ENCODE peak calls at places on chromosomes 1 and 21, in ten cellular contexts. F is Peyer's patch; A is A549; Z is cardiac muscle cell; U is endothelial cell of umbilical vein; Q is psoas muscle; G is stomach; O is CD8-positive, alpha-beta T cell; Y is tibial artery; L is hepatocyte. K is an unnamed sample. For H3K4me1, the result is how much of the 10 kb centered on the place peaks cover.

GRCh38 chr1:31700468-31701136 is 3.2 kb downstream of the COL16A1 start:
- DNase-seq in F (no peak), A (no peak), Z (no peak), U (no peak), Q (no peak), G (no peak), O (no peak), Y (no peak), L (no peak), K (no peak)

GRCh38 chr1:15388201-15388880 is 21.3 kb upstream of the EFHD2 start:
- DNase-seq in F (no peak), A (no peak), Z (no peak), U (no peak), Q (no peak), G (no peak), O (no peak), Y (no peak), L (no peak), K (no peak)

GRCh38 chr21:33964706-33965325 is 49.2 kb upstream of the ATP5PO start:
- DNase-seq in F (no peak), A (no peak), Z (no peak), U (no peak), Q (no peak), G (no peak), O (no peak), Y (no peak), L (no peak), K (no peak)

GRCh38 chr1:155970531-155971167 is 7.7 kb downstream of the ARHGEF2 start:
- DNase-seq in F (peak), A (no peak), Z (no peak), U (peak), Q (peak), G (peak), O (no peak), Y (peak), L (no peak), K (peak)

GRCh38 chr21:14956826-14957225 is 108.0 kb downstream of the NRIP1 start:
- DNase-seq in F (no peak), A (no peak), Z (no peak), U (peak), Q (no peak), G (no peak), O (no peak), Y (no peak), L (no peak), K (no peak)

GRCh38 chr1:108816049-108816882 is 40.6 kb downstream of the AKNAD1 start:
- DNase-seq in F (no peak), A (no peak), Z (no peak), U (peak), Q (peak), G (peak), O (no peak), Y (peak), L (peak), K (peak)

GRCh38 chr1:15110867-15111230 is 42.7 kb upstream of the TMEM51 start:
- DNase-seq in F (no peak), A (no peak), Z (no peak), U (no peak), Q (no peak), G (no peak), O (no peak), Y (no peak), L (no peak), K (no peak)

GRCh38 chr1:14598498-14599172 is at the start of gene KAZN:
- DNase-seq in F (no peak), A (no peak), Z (peak), U (no peak), Q (no peak), G (no peak), O (no peak), Y (no peak), L (peak), K (peak)

GRCh38 chr21:36491191-36491916 is 11.4 kb upstream of the CLDN14 start:
- DNase-seq in F (no peak), A (no peak), Z (no peak), U (no peak), Q (no peak), G (no peak), O (no peak), Y (no peak), L (peak), K (no peak)

GRCh38 chr1:30779294-30780071 is 21.9 kb upstream of the LAPTM5 start:
- DNase-seq in F (peak), A (peak), Z (peak), U (peak), Q (peak), G (peak), O (peak), Y (peak), L (peak), K (peak)

GRCh38 chr1:22751124-22751531 is 40.5 kb downstream of the EPHB2 start:
- DNase-seq in F (no peak), A (no peak), Z (peak), U (no peak), Q (no peak), G (peak), O (no peak), Y (no peak), L (no peak), K (no peak)

GRCh38 chr21:45623436-45623835 is 20.1 kb upstream of the PCBP3 start:
- DNase-seq in F (peak), A (no peak), Z (no peak), U (no peak), Q (no peak), G (no peak), O (no peak), Y (peak), L (no peak), K (no peak)

GRCh38 chr21:43269981-43270670 is 101.3 kb downstream of the CRYAA start:
- DNase-seq in F (no peak), A (no peak), Z (no peak), U (no peak), Q (no peak), G (no peak), O (no peak), Y (no peak), L (no peak), K (no peak)

GRCh38 chr1:77263708-77264107 is 18.1 kb upstream of the AK5 start:
- DNase-seq in F (no peak), A (no peak), Z (no peak), U (no peak), Q (no peak), G (no peak), O (no peak), Y (no peak), L (no peak), K (no peak)

GRCh38 chr1:201537028-201537427 is 1.9 kb upstream of the NAV1 start:
- DNase-seq in F (no peak), A (no peak), Z (no peak), U (no peak), Q (no peak), G (no peak), O (no peak), Y (no peak), L (no peak), K (no peak)

DNA sequence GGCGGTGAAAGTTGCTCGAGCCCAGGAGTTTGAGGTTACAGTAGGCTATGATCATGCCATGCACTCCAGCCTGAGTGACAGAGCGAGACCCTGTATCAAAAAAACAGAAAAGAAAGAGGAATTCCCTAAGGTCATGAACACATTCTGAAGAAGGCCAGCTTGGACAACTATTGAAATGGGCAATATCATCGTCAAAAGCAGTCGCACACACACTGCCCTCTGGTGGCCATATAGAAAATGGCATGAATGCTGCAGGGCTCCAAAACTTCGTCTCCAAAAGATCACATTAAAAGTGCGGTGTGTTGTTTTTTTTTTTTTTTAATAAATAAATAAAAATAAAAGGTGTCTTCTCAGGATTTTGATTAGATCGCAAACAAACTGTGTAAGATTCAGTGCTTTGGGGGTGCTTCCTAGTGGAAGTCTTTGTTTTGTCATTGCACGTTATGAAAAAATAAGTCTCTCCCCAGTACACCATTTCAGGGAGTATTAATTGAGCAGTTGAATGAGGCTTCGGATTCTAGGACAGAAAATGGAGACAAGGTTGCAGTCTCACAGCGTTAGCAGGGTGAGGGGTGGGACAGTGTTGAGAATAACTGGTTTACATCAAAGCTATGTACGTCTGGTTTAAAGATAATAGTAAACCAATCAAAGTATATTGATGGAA is 87.5 kb upstream of the FMN2 start:
- DNase-seq in F (no peak), A (peak), Z (peak), U (no peak), Q (no peak), G (no peak), O (no peak), Y (no peak), L (no peak), K (no peak)
- TF ChIP-seq CTCF in F (peak), A (peak), Z (peak), U (peak), Q (peak), G (peak), O (peak), Y (peak), L (peak), K (peak)

GRCh38 chr1:227910506-227910905 is 37.2 kb downstream of the WNT9A start:
- DNase-seq in F (no peak), A (no peak), Z (no peak), U (no peak), Q (no peak), G (no peak), O (no peak), Y (no peak), L (no peak), K (no peak)
- H3K4me1 ChIP-seq in F (under half), A (under half), Z (under half), U (under half), Q (under half), G (under half), O (under half), Y (under half), L (under half), K (under half)

GRCh38 chr21:35219719-35220118 is 170.6 kb upstream of the RUNX1 start:
- DNase-seq in F (no peak), A (no peak), Z (no peak), U (no peak), Q (no peak), G (no peak), O (no peak), Y (no peak), L (no peak), K (no peak)
- H3K27ac ChIP-seq in F (no peak), A (no peak), Z (no peak), U (no peak), Q (no peak), G (no peak), O (no peak), Y (no peak), L (no peak), K (no peak)

GRCh38 chr1:147815503-147815902 is 55.1 kb upstream of the GJA5 start:
- DNase-seq in F (no peak), A (no peak), Z (no peak), U (no peak), Q (no peak), G (no peak), O (no peak), Y (no peak), L (no peak), K (no peak)
- TF ChIP-seq CTCF in F (no peak), A (no peak), Z (no peak), U (no peak), Q (no peak), G (no peak), O (no peak), Y (no peak), L (no peak), K (no peak)

DNA sequence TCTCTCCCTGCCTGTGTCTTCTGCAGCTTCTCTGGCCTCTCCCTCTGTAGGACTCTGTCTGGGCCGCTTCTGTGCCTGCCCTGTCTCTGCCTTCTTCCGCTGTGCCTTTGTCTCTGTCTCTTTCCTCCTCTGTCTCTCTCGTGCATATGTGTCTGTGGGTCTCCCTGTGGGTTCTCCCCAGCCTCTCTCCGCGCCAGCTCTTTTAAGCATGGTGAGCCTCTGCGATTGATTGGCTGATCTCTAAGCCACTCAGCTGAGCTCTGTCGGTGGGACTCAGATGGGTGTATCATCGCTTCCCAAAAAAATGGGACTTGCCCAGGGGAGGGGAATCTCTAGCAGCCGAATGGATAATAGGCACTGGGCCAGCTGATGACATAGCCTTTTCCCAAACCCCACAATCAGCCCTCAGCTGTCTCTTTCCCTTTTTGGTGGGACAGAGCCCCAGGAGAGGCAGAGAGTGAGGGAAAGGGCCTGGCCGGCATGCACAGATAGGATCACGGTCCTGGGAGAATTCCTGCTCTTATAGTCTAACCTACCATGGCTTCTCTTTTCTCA is at the start of gene ADAMTS4:
- DNase-seq in F (no peak), A (no peak), Z (peak), U (peak), Q (peak), G (peak), O (no peak), Y (peak), L (peak), K (no peak)
- H3K4me1 ChIP-seq in F (under half), A (under half), Z (under half), U (half or more), Q (under half), G (half or more), O (half or more), Y (half or more), L (under half), K (half or more)

GRCh38 chr1:149926296-149926695 is 1.3 kb downstream of the SF3B4 start:
- DNase-seq in F (no peak), A (no peak), Z (no peak), U (no peak), Q (no peak), G (no peak), O (no peak), Y (no peak), L (no peak), K (no peak)

GRCh38 chr1:149925751-149926150 is 1.9 kb downstream of the SF3B4 start:
- DNase-seq in F (no peak), A (no peak), Z (no peak), U (no peak), Q (no peak), G (no peak), O (no peak), Y (no peak), L (no peak), K (no peak)

GRCh38 chr1:149927535-149928387 is at the start of gene SF3B4:
- DNase-seq in F (peak), A (peak), Z (peak), U (peak), Q (peak), G (peak), O (peak), Y (peak), L (peak), K (peak)

GRCh38 chr1:149928388-149928724 is 753 bp upstream of the SF3B4 start:
- DNase-seq in F (no peak), A (no peak), Z (no peak), U (no peak), Q (no peak), G (no peak), O (no peak), Y (no peak), L (no peak), K (no peak)

GRCh38 chr1:149927056-149927534 is 508 bp downstream of the SF3B4 start:
- DNase-seq in F (no peak), A (no peak), Z (no peak), U (no peak), Q (no peak), G (no peak), O (no peak), Y (no peak), L (no peak), K (no peak)
- H3K27ac ChIP-seq in F (peak), A (peak), Z (peak), U (peak), Q (peak), G (peak), O (peak), Y (peak), L (peak), K (peak)

GRCh38 chr1:181910905-181911304 is 150.6 kb downstream of the ZNF648 start:
- DNase-seq in F (no peak), A (no peak), Z (peak), U (no peak), Q (no peak), G (no peak), O (no peak), Y (no peak), L (no peak), K (no peak)

GRCh38 chr1:181909010-181909409 is 152.5 kb downstream of the ZNF648 start:
- DNase-seq in F (no peak), A (no peak), Z (no peak), U (no peak), Q (no peak), G (no peak), O (no peak), Y (no peak), L (no peak), K (no peak)

GRCh38 chr1:181906631-181907030 is 154.9 kb downstream of the ZNF648 start:
- DNase-seq in F (no peak), A (no peak), Z (no peak), U (no peak), Q (no peak), G (no peak), O (no peak), Y (no peak), L (no peak), K (no peak)

GRCh38 chr1:181911715-181912114 is 149.8 kb downstream of the ZNF648 start:
- DNase-seq in F (no peak), A (no peak), Z (peak), U (no peak), Q (no peak), G (no peak), O (no peak), Y (no peak), L (no peak), K (no peak)

GRCh38 chr1:181905944-181906597 is 155.4 kb downstream of the ZNF648 start:
- DNase-seq in F (no peak), A (no peak), Z (no peak), U (no peak), Q (no peak), G (no peak), O (no peak), Y (no peak), L (no peak), K (no peak)
- TF ChIP-seq CTCF in F (no peak), A (no peak), Z (no peak), U (no peak), Q (no peak), G (no peak), O (no peak), Y (no peak), L (no peak), K (no peak)

GRCh38 chr21:42225571-42226155 is 6.7 kb downstream of the ABCG1 start:
- DNase-seq in F (no peak), A (no peak), Z (no peak), U (no peak), Q (no peak), G (no peak), O (no peak), Y (no peak), L (no peak), K (peak)

GRCh38 chr21:42222821-42223390 is 4.0 kb downstream of the ABCG1 start:
- DNase-seq in F (no peak), A (no peak), Z (no peak), U (no peak), Q (no peak), G (no peak), O (no peak), Y (no peak), L (no peak), K (no peak)

GRCh38 chr21:42222386-42222785 is 3.4 kb downstream of the ABCG1 start:
- DNase-seq in F (no peak), A (no peak), Z (no peak), U (no peak), Q (no peak), G (peak), O (no peak), Y (no peak), L (no peak), K (no peak)

GRCh38 chr21:42225042-42225441 is 6.1 kb downstream of the ABCG1 start:
- DNase-seq in F (no peak), A (no peak), Z (no peak), U (no peak), Q (no peak), G (no peak), O (no peak), Y (no peak), L (no peak), K (no peak)

GRCh38 chr21:42223826-42224575 is 5.1 kb downstream of the ABCG1 start:
- DNase-seq in F (no peak), A (no peak), Z (no peak), U (no peak), Q (no peak), G (no peak), O (no peak), Y (no peak), L (no peak), K (peak)
- H3K4me1 ChIP-seq in F (under half), A (under half), Z (under half), U (under half), Q (under half), G (half or more), O (under half), Y (under half), L (under half), K (half or more)

GRCh38 chr1:247407180-247407616 is 8.8 kb upstream of the NLRP3 start:
- DNase-seq in F (peak), A (no peak), Z (no peak), U (no peak), Q (no peak), G (peak), O (peak), Y (no peak), L (no peak), K (peak)

GRCh38 chr1:247407978-247408560 is 7.9 kb upstream of the NLRP3 start:
- DNase-seq in F (no peak), A (no peak), Z (no peak), U (no peak), Q (no peak), G (no peak), O (no peak), Y (no peak), L (no peak), K (no peak)

GRCh38 chr1:247409869-247410544 is 6.0 kb upstream of the NLRP3 start:
- DNase-seq in F (no peak), A (no peak), Z (no peak), U (no peak), Q (no peak), G (no peak), O (no peak), Y (no peak), L (no peak), K (no peak)

GRCh38 chr1:247402099-247402706 is 13.8 kb upstream of the NLRP3 start:
- DNase-seq in F (no peak), A (no peak), Z (no peak), U (no peak), Q (no peak), G (no peak), O (no peak), Y (no peak), L (no peak), K (peak)

DNA sequence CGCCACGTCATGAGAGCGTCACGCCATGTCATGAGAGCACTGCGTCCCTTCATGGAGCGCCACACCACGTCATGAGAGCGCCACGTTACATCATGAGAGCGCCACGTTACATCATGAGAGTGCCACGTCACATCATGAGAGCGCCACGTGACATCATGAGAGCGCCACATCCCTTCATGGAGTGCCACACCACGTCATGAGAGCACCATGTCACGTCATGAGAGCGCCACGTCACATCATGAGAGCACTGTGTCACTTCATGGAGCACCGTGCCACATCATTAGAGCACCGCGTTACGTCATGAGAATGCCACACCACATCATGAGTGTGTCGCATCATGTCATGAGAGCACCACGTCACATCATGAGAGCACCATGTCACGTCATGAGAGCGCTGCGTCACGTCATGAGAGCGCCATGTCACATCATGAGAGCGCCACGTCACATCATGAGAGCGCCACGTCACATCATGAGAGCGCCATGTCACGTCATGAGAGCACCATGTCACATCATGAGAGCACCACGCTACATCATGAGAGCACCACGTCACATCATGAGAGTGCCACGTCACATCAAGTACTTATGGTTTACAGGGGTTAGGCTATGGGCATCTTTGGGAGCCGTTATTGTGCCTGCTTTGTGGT is 9.8 kb upstream of the NLRP3 start:
- DNase-seq in F (no peak), A (no peak), Z (no peak), U (no peak), Q (no peak), G (no peak), O (no peak), Y (no peak), L (no peak), K (no peak)
- H3K27ac ChIP-seq in F (no peak), A (no peak), Z (no peak), U (no peak), Q (no peak), G (no peak), O (no peak), Y (no peak), L (no peak), K (no peak)

GRCh38 chr1:115142616-115143015 is 53.3 kb upstream of the TSPAN2 start:
- DNase-seq in F (no peak), A (no peak), Z (peak), U (no peak), Q (no peak), G (no peak), O (no peak), Y (no peak), L (no peak), K (no peak)
- TF ChIP-seq CTCF in F (no peak), A (no peak), Z (peak), U (no peak), Q (no peak), G (no peak), O (no peak), Y (no peak), L (peak), K (no peak)

K was measured in lower lobe of right lung.